ENCODE peak calls at places on chromosomes 16 and 17, in five cellular contexts. One of them, this sample, is unnamed.
A peak's percentile ranks its signal among the peaks of the same experiment; 100 is the strongest.

GRCh38 chr17:57861000-57861736 is 11.3 kb upstream of the MRPS23 start:
- DNase-seq in mucosa of descending colon: peak; percentile 81
- DNase-seq in stomach: peak; percentile 84
- DNase-seq in ovary: peak; percentile 41
- DNase-seq in psoas muscle: peak; percentile 72
- DNase-seq in this sample: no peak

GRCh38 chr16:88526008-88526905 is 43.9 kb upstream of the ZC3H18 start:
- DNase-seq in mucosa of descending colon: no peak
- DNase-seq in stomach: no peak
- DNase-seq in ovary: no peak
- DNase-seq in psoas muscle: no peak
- DNase-seq in this sample: no peak

GRCh38 chr16:89072216-89073130 is 21.2 kb upstream of the ACSF3 start:
- DNase-seq in mucosa of descending colon: no peak
- DNase-seq in stomach: no peak
- DNase-seq in ovary: no peak
- DNase-seq in psoas muscle: no peak
- DNase-seq in this sample: no peak

GRCh38 chr16:72468582-72468981 is 296.6 kb upstream of the PMFBP1 start:
- DNase-seq in mucosa of descending colon: no peak
- DNase-seq in stomach: no peak
- DNase-seq in ovary: no peak
- DNase-seq in psoas muscle: no peak
- DNase-seq in this sample: no peak

GRCh38 chr17:77728022-77728671 is 230.4 kb upstream of the TNRC6C start:
- DNase-seq in mucosa of descending colon: no peak
- DNase-seq in stomach: no peak
- DNase-seq in ovary: no peak
- DNase-seq in psoas muscle: peak; percentile 72
- DNase-seq in this sample: peak; percentile 63

GRCh38 chr16:82643936-82644630 is 17.3 kb downstream of the CDH13 start:
- DNase-seq in mucosa of descending colon: no peak
- DNase-seq in stomach: no peak
- DNase-seq in ovary: no peak
- DNase-seq in psoas muscle: no peak
- DNase-seq in this sample: no peak

GRCh38 chr17:64084086-64084939 is 45.6 kb downstream of the ERN1 start:
- DNase-seq in mucosa of descending colon: peak; percentile 61
- DNase-seq in stomach: peak; percentile 39
- DNase-seq in ovary: no peak
- DNase-seq in psoas muscle: no peak
- DNase-seq in this sample: no peak

GRCh38 chr17:2521257-2521656 is 9.6 kb upstream of the METTL16 start:
- DNase-seq in mucosa of descending colon: no peak
- DNase-seq in stomach: no peak
- DNase-seq in ovary: no peak
- DNase-seq in psoas muscle: no peak
- DNase-seq in this sample: no peak

GRCh38 chr17:19470529-19471261 is 59.7 kb downstream of the RNF112 start:
- DNase-seq in mucosa of descending colon: peak; percentile 69
- DNase-seq in stomach: peak; percentile 35
- DNase-seq in ovary: peak; percentile 78
- DNase-seq in psoas muscle: peak; percentile 90
- DNase-seq in this sample: no peak

GRCh38 chr17:36839256-36839655 is 98.0 kb upstream of the LHX1 start:
- DNase-seq in mucosa of descending colon: no peak
- DNase-seq in stomach: no peak
- DNase-seq in ovary: no peak
- DNase-seq in psoas muscle: no peak
- DNase-seq in this sample: no peak

GRCh38 chr17:69728816-69729215 is 314.3 kb downstream of the MAP2K6 start:
- DNase-seq in mucosa of descending colon: no peak
- DNase-seq in stomach: no peak
- DNase-seq in ovary: no peak
- DNase-seq in psoas muscle: no peak
- DNase-seq in this sample: no peak

GRCh38 chr16:4487955-4488481 is 11.8 kb downstream of the HMOX2 start:
- DNase-seq in mucosa of descending colon: no peak
- DNase-seq in stomach: peak; percentile 42
- DNase-seq in ovary: no peak
- DNase-seq in psoas muscle: no peak
- DNase-seq in this sample: peak; percentile 72

GRCh38 chr16:57824880-57825279 is 22.6 kb upstream of the KIFC3 start:
- DNase-seq in mucosa of descending colon: no peak
- DNase-seq in stomach: no peak
- DNase-seq in ovary: no peak
- DNase-seq in psoas muscle: no peak
- DNase-seq in this sample: no peak

GRCh38 chr16:52364500-52364899 is 182.4 kb downstream of the TOX3 start:
- DNase-seq in mucosa of descending colon: no peak
- DNase-seq in stomach: no peak
- DNase-seq in ovary: no peak
- DNase-seq in psoas muscle: no peak
- DNase-seq in this sample: no peak

GRCh38 chr17:1498869-1499268 is 6.4 kb upstream of the MYO1C start:
- DNase-seq in mucosa of descending colon: peak; percentile 20
- DNase-seq in stomach: no peak
- DNase-seq in ovary: no peak
- DNase-seq in psoas muscle: no peak
- DNase-seq in this sample: no peak

DNA sequence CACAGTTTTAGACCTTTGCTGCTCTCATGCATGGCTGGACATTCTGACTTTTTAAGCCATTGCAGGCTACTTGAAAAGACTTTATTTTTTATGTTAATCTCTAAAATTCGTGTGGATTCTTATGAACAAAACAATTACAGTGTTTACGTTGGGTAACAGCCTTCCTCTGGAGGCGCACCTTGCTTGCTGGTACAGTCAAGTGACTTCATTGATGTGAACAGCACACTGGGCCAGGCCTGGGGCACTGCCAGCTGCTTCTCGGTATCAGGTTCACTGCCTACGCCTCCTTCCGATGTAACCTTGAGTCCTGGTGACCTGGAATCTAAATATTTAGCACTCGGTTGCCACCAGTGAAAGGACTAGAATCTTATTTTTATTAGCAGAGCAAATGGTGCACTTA is 27.8 kb downstream of the MARCHF10 start:
- DNase-seq in mucosa of descending colon: no peak
- DNase-seq in stomach: peak; percentile 86
- DNase-seq in ovary: no peak
- DNase-seq in psoas muscle: peak; percentile 60
- DNase-seq in this sample: peak; percentile 18
- TF ChIP-seq CTCF in mucosa of descending colon: no peak
- TF ChIP-seq CTCF in stomach: no peak
- TF ChIP-seq CTCF in ovary: no peak
- TF ChIP-seq CTCF in psoas muscle: no peak
- TF ChIP-seq CTCF in this sample: peak; percentile 37

GRCh38 chr16:2985893-2986355 is 5.7 kb upstream of the PKMYT1 start:
- DNase-seq in mucosa of descending colon: no peak
- DNase-seq in stomach: peak; percentile 68
- DNase-seq in ovary: no peak
- DNase-seq in psoas muscle: peak; percentile 77
- DNase-seq in this sample: no peak
- H3K4me3 ChIP-seq in mucosa of descending colon: no peak overlapping the region
- H3K4me3 ChIP-seq in stomach: no peak overlapping the region
- H3K4me3 ChIP-seq in ovary: no peak overlapping the region
- H3K4me3 ChIP-seq in psoas muscle: no peak overlapping the region
- H3K4me3 ChIP-seq in this sample: no peak overlapping the region

DNA sequence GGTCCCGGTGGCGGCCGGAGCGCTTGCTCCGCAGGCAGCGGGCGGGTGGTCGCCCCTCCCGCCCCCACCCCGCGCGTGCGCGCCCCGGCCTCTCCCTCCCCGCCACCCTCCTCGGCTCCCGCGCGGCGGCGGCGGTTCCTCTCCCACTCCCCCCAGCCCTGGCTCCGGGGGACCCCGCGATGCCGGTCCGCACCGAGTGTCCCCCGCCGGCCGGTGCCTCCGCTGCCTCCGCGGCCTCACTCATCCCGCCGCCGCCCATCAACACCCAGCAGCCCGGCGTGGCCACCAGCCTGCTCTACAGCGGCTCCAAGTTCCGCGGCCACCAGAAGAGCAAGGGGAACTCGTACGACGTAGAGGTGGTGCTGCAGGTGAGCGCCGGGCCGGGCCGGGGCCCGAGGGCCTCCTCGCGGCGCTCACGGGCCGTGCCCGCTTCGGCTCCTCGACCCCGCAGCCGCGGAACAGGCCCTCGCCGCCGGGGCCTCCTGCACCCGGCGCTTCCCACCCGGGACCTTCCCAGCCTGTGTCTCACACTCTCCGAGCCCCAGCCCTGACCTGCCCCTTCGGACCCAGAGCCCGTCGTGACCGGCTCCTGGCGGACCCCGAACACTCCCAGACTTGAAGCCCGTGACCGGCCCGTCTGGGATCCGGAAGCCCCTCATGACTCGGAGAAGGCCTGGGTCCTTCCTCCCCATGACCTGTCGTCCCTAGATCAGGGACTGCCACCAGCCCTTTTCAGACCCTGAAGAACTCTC is 503 bp downstream of the GID4 start:
- DNase-seq in mucosa of descending colon: peak; percentile 55
- DNase-seq in stomach: peak; percentile 56
- DNase-seq in ovary: no peak
- DNase-seq in psoas muscle: peak; percentile 76
- DNase-seq in this sample: no peak
- TF ChIP-seq CTCF in mucosa of descending colon: no peak
- TF ChIP-seq CTCF in stomach: no peak
- TF ChIP-seq CTCF in ovary: no peak
- TF ChIP-seq CTCF in psoas muscle: no peak
- TF ChIP-seq CTCF in this sample: no peak

GRCh38 chr16:67667434-67667816 is 811 bp downstream of the C16orf86 start:
- DNase-seq in mucosa of descending colon: no peak
- DNase-seq in stomach: no peak
- DNase-seq in ovary: no peak
- DNase-seq in psoas muscle: no peak
- DNase-seq in this sample: no peak

GRCh38 chr16:67668495-67669157 is 2.0 kb downstream of the C16orf86 start:
- DNase-seq in mucosa of descending colon: no peak
- DNase-seq in stomach: no peak
- DNase-seq in ovary: no peak
- DNase-seq in psoas muscle: no peak
- DNase-seq in this sample: no peak

GRCh38 chr16:67669499-67670101 is 3.0 kb downstream of the C16orf86 start:
- DNase-seq in mucosa of descending colon: peak; percentile 21
- DNase-seq in stomach: no peak
- DNase-seq in ovary: no peak
- DNase-seq in psoas muscle: no peak
- DNase-seq in this sample: no peak

GRCh38 chr16:67666538-67667433 is at the start of the genes C16orf86 and ENKD1:
- DNase-seq in mucosa of descending colon: peak; percentile 87
- DNase-seq in stomach: peak; percentile 88
- DNase-seq in ovary: peak; percentile 86
- DNase-seq in psoas muscle: peak; percentile 93
- DNase-seq in this sample: no peak

DNA sequence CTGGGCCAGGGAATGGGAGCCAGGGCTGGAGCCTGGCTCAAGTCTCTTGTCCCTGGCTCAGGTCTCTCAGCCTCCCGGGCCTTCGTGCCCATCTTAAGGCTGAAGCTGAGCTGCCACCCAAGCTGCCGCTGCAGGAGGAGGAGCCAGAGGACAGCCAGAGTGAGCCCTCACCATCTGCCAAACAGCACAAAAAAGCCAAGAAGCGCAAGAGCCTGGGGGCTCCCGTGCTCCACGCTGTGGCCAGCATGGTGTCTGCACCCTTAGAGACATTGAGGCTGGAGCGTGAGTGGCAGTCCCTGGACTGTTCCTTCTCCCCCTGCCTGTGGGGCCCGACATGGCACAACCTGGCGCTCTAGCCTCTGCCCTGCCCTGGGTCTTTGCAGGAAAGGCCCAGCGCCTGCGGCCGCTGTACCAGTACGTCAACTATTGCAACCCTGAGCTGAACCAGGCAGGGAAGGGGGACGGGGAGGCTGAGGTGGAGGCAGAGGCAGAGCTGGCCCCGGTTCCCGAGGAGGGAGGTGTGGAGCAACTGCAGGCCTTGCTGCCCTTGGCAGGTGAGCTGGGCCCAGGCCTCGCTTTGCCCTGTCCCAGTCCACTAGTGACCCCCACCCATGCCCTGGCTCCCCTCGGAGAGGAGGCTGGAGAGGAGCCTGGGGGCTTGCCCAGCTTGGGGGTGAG is 1.3 kb downstream of the C16orf86 start:
- DNase-seq in mucosa of descending colon: peak; percentile 86
- DNase-seq in stomach: peak; percentile 88
- DNase-seq in ovary: peak; percentile 83
- DNase-seq in psoas muscle: peak; percentile 93
- DNase-seq in this sample: peak; percentile 92
- H3K4me3 ChIP-seq in mucosa of descending colon: no peak overlapping the region
- H3K4me3 ChIP-seq in stomach: peak overlapping the region; percentile 96
- H3K4me3 ChIP-seq in ovary: peak overlapping the region; percentile 66
- H3K4me3 ChIP-seq in psoas muscle: peak overlapping the region; percentile 88
- H3K4me3 ChIP-seq in this sample: peak overlapping the region; percentile 67

This sample was measured in LNCaP clone FGC.